ENCODE peak calls at places on chromosomes 1 and 21, in six cellular contexts. C is left ventricle myocardium inferior, B is AG09309, G is brain microvascular endothelial cell, F is epithelial cell of esophagus, O is GM23248. D is an unnamed sample.

GRCh38 chr1:67795179-67795916 is 37.9 kb downstream of the GNG12 start:
- DNase-seq in C (no peak), B (no peak), G (no peak), F (no peak), O (no peak), D (no peak)

GRCh38 chr1:204128964-204129896 is 22.6 kb downstream of the ETNK2 start:
- DNase-seq in C (peak), B (no peak), G (peak), F (peak), O (peak), D (no peak)

GRCh38 chr1:211642870-211643269 is 32.6 kb downstream of the NEK2 start:
- DNase-seq in C (no peak), B (no peak), G (no peak), F (no peak), O (no peak), D (no peak)

GRCh38 chr1:55010887-55011217 is 12.1 kb downstream of the BSND start:
- DNase-seq in C (no peak), B (no peak), G (no peak), F (no peak), O (no peak), D (peak)

GRCh38 chr1:156428772-156429288 is 59.8 kb downstream of the RHBG start:
- DNase-seq in C (no peak), B (no peak), G (no peak), F (no peak), O (no peak), D (no peak)

GRCh38 chr1:82001345-82001744 is 200.6 kb downstream of the ADGRL2 start:
- DNase-seq in C (no peak), B (no peak), G (no peak), F (no peak), O (no peak), D (no peak)

GRCh38 chr21:43936186-43936967 is 71.4 kb downstream of the AGPAT3 start:
- DNase-seq in C (no peak), B (no peak), G (no peak), F (no peak), O (peak), D (no peak)

GRCh38 chr1:162056043-162056442 is 13.4 kb upstream of the NOS1AP start:
- DNase-seq in C (peak), B (no peak), G (peak), F (peak), O (peak), D (no peak)

GRCh38 chr1:81498370-81499184 is 302.2 kb upstream of the ADGRL2 start:
- DNase-seq in C (no peak), B (no peak), G (no peak), F (no peak), O (no peak), D (no peak)

GRCh38 chr21:45416619-45417018 is 11.7 kb downstream of the COL18A1 start:
- DNase-seq in C (peak), B (no peak), G (no peak), F (no peak), O (no peak), D (peak)

GRCh38 chr1:26999440-26999987 is 6.0 kb downstream of the TRNP1 start:
- DNase-seq in C (peak), B (peak), G (peak), F (peak), O (peak), D (peak)
- H3K4me3 ChIP-seq in C (no peak), B (no peak), G (no peak), F (no peak), O (peak), D (no peak)

GRCh38 chr1:87111659-87112339 is 197.4 kb downstream of the HS2ST1 start:
- DNase-seq in C (no peak), B (no peak), G (no peak), F (no peak), O (no peak), D (no peak)
- H3K4me3 ChIP-seq in C (no peak), B (no peak), G (no peak), F (no peak), O (no peak), D (no peak)

GRCh38 chr1:230069813-230070212 is 2.8 kb downstream of the GALNT2 start:
- DNase-seq in C (no peak), B (no peak), G (no peak), F (peak), O (no peak), D (no peak)
- H3K4me3 ChIP-seq in C (no peak), B (no peak), G (no peak), F (no peak), O (peak), D (no peak)

GRCh38 chr1:62318756-62319544 is at the start of gene KANK4:
- DNase-seq in C (no peak), B (no peak), G (no peak), F (peak), O (peak), D (no peak)
- H3K4me3 ChIP-seq in C (peak), B (no peak), G (peak), F (peak), O (peak), D (peak)

DNA sequence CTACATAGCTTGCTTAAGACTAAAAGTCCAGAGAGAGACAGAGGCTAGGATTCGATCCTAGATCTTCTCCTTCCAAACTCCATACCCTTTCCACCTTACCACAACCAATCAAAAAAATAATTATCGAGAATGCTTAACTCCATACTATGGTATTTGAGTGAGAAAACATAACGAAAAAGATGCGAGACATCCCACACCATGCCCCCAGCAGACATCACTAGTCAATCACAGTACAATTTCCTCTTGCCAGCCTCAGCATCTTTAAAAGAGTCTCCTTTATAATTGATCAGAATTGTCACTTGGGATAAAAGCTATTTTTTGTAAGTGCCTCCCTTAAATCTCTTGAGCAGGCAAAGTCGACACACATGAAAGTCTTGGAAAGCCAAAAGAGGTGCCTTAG is 875 bp downstream of the NCF2 start:
- DNase-seq in C (no peak), B (no peak), G (no peak), F (no peak), O (no peak), D (no peak)
- H3K4me3 ChIP-seq in C (peak), B (no peak), G (no peak), F (no peak), O (no peak), D (no peak)